ENCODE peak calls at places on chromosomes 6 and 20, in ten cellular contexts. One of them, this sample, is unnamed.

GRCh38 chr6:158939255-158940170 is 60.5 kb downstream of the RSPH3 start:
- DNase-seq in left lung: no peak
- DNase-seq in brain microvascular endothelial cell: no peak
- DNase-seq in WTC11: peak
- DNase-seq in fibroblast of pulmonary artery: no peak
- DNase-seq in right lobe of liver: no peak
- DNase-seq in nephron progenitor cell: no peak
- DNase-seq in AG09309: no peak
- DNase-seq in cardiac fibroblast: no peak
- DNase-seq in OCI-LY7: no peak
- DNase-seq in this sample: no peak

GRCh38 chr6:31645325-31645724 is 7.1 kb downstream of the BAG6 start:
- DNase-seq in left lung: no peak
- DNase-seq in brain microvascular endothelial cell: no peak
- DNase-seq in WTC11: no peak
- DNase-seq in fibroblast of pulmonary artery: no peak
- DNase-seq in right lobe of liver: no peak
- DNase-seq in nephron progenitor cell: no peak
- DNase-seq in AG09309: no peak
- DNase-seq in cardiac fibroblast: no peak
- DNase-seq in OCI-LY7: no peak
- DNase-seq in this sample: no peak

GRCh38 chr6:11535801-11536230 is 1.7 kb upstream of the TMEM170B start:
- DNase-seq in left lung: no peak
- DNase-seq in brain microvascular endothelial cell: peak
- DNase-seq in WTC11: no peak
- DNase-seq in fibroblast of pulmonary artery: peak
- DNase-seq in right lobe of liver: no peak
- DNase-seq in nephron progenitor cell: no peak
- DNase-seq in AG09309: no peak
- DNase-seq in cardiac fibroblast: peak
- DNase-seq in OCI-LY7: no peak
- DNase-seq in this sample: peak

GRCh38 chr6:139230421-139230840 is 61.4 kb downstream of the TXLNB start:
- DNase-seq in left lung: no peak
- DNase-seq in brain microvascular endothelial cell: peak
- DNase-seq in WTC11: no peak
- DNase-seq in fibroblast of pulmonary artery: peak
- DNase-seq in right lobe of liver: no peak
- DNase-seq in nephron progenitor cell: no peak
- DNase-seq in AG09309: no peak
- DNase-seq in cardiac fibroblast: peak
- DNase-seq in OCI-LY7: peak
- DNase-seq in this sample: peak

GRCh38 chr20:57928181-57928967 is 218.6 kb upstream of the PMEPA1 start:
- DNase-seq in left lung: no peak
- DNase-seq in brain microvascular endothelial cell: peak
- DNase-seq in WTC11: no peak
- DNase-seq in fibroblast of pulmonary artery: peak
- DNase-seq in right lobe of liver: no peak
- DNase-seq in nephron progenitor cell: no peak
- DNase-seq in AG09309: peak
- DNase-seq in cardiac fibroblast: no peak
- DNase-seq in OCI-LY7: no peak
- DNase-seq in this sample: peak

GRCh38 chr20:15196580-15197255 is 859.3 kb upstream of the FLRT3 start:
- DNase-seq in left lung: no peak
- DNase-seq in brain microvascular endothelial cell: no peak
- DNase-seq in WTC11: no peak
- DNase-seq in fibroblast of pulmonary artery: no peak
- DNase-seq in right lobe of liver: no peak
- DNase-seq in nephron progenitor cell: no peak
- DNase-seq in AG09309: no peak
- DNase-seq in cardiac fibroblast: no peak
- DNase-seq in OCI-LY7: no peak
- DNase-seq in this sample: no peak

GRCh38 chr6:79277109-79277508 is 42.6 kb upstream of the HMGN3 start:
- DNase-seq in left lung: no peak
- DNase-seq in brain microvascular endothelial cell: no peak
- DNase-seq in WTC11: no peak
- DNase-seq in fibroblast of pulmonary artery: peak
- DNase-seq in right lobe of liver: no peak
- DNase-seq in nephron progenitor cell: no peak
- DNase-seq in AG09309: no peak
- DNase-seq in cardiac fibroblast: peak
- DNase-seq in OCI-LY7: no peak
- DNase-seq in this sample: peak

GRCh38 chr6:1325471-1326309 is 13.8 kb downstream of the FOXQ1 start:
- DNase-seq in left lung: no peak
- DNase-seq in brain microvascular endothelial cell: peak
- DNase-seq in WTC11: no peak
- DNase-seq in fibroblast of pulmonary artery: peak
- DNase-seq in right lobe of liver: no peak
- DNase-seq in nephron progenitor cell: no peak
- DNase-seq in AG09309: peak
- DNase-seq in cardiac fibroblast: peak
- DNase-seq in OCI-LY7: no peak
- DNase-seq in this sample: peak

GRCh38 chr6:1540864-1541521 is 68.7 kb upstream of the FOXC1 start:
- DNase-seq in left lung: no peak
- DNase-seq in brain microvascular endothelial cell: no peak
- DNase-seq in WTC11: no peak
- DNase-seq in fibroblast of pulmonary artery: no peak
- DNase-seq in right lobe of liver: no peak
- DNase-seq in nephron progenitor cell: no peak
- DNase-seq in AG09309: no peak
- DNase-seq in cardiac fibroblast: no peak
- DNase-seq in OCI-LY7: no peak
- DNase-seq in this sample: no peak

GRCh38 chr6:112223070-112223861 is 31.1 kb downstream of the LAMA4 start:
- DNase-seq in left lung: no peak
- DNase-seq in brain microvascular endothelial cell: peak
- DNase-seq in WTC11: no peak
- DNase-seq in fibroblast of pulmonary artery: peak
- DNase-seq in right lobe of liver: no peak
- DNase-seq in nephron progenitor cell: no peak
- DNase-seq in AG09309: peak
- DNase-seq in cardiac fibroblast: peak
- DNase-seq in OCI-LY7: no peak
- DNase-seq in this sample: peak

GRCh38 chr6:105509506-105510331 is 106.8 kb upstream of the PREP start:
- DNase-seq in left lung: no peak
- DNase-seq in brain microvascular endothelial cell: peak
- DNase-seq in WTC11: peak
- DNase-seq in fibroblast of pulmonary artery: no peak
- DNase-seq in right lobe of liver: no peak
- DNase-seq in nephron progenitor cell: peak
- DNase-seq in AG09309: no peak
- DNase-seq in cardiac fibroblast: peak
- DNase-seq in OCI-LY7: peak
- DNase-seq in this sample: no peak

GRCh38 chr6:152585236-152585635 is 51.9 kb downstream of the SYNE1 start:
- DNase-seq in left lung: no peak
- DNase-seq in brain microvascular endothelial cell: no peak
- DNase-seq in WTC11: no peak
- DNase-seq in fibroblast of pulmonary artery: no peak
- DNase-seq in right lobe of liver: no peak
- DNase-seq in nephron progenitor cell: no peak
- DNase-seq in AG09309: no peak
- DNase-seq in cardiac fibroblast: no peak
- DNase-seq in OCI-LY7: no peak
- DNase-seq in this sample: peak

GRCh38 chr6:41581381-41581991 is 35.3 kb downstream of the FOXP4 start:
- DNase-seq in left lung: peak
- DNase-seq in brain microvascular endothelial cell: peak
- DNase-seq in WTC11: no peak
- DNase-seq in fibroblast of pulmonary artery: peak
- DNase-seq in right lobe of liver: no peak
- DNase-seq in nephron progenitor cell: no peak
- DNase-seq in AG09309: no peak
- DNase-seq in cardiac fibroblast: peak
- DNase-seq in OCI-LY7: no peak
- DNase-seq in this sample: peak

GRCh38 chr6:20182926-20183521 is 29.2 kb downstream of the MBOAT1 start:
- DNase-seq in left lung: peak
- DNase-seq in brain microvascular endothelial cell: no peak
- DNase-seq in WTC11: no peak
- DNase-seq in fibroblast of pulmonary artery: no peak
- DNase-seq in right lobe of liver: no peak
- DNase-seq in nephron progenitor cell: no peak
- DNase-seq in AG09309: no peak
- DNase-seq in cardiac fibroblast: no peak
- DNase-seq in OCI-LY7: no peak
- DNase-seq in this sample: no peak

GRCh38 chr20:41630846-41631245 is 12.7 kb upstream of the CHD6 start:
- DNase-seq in left lung: no peak
- DNase-seq in brain microvascular endothelial cell: no peak
- DNase-seq in WTC11: no peak
- DNase-seq in fibroblast of pulmonary artery: no peak
- DNase-seq in right lobe of liver: no peak
- DNase-seq in nephron progenitor cell: no peak
- DNase-seq in AG09309: no peak
- DNase-seq in cardiac fibroblast: no peak
- DNase-seq in OCI-LY7: no peak
- DNase-seq in this sample: no peak

GRCh38 chr6:29753309-29753644 is 30.0 kb downstream of the HLA-F start:
- DNase-seq in left lung: no peak
- DNase-seq in brain microvascular endothelial cell: no peak
- DNase-seq in WTC11: no peak
- DNase-seq in fibroblast of pulmonary artery: no peak
- DNase-seq in right lobe of liver: no peak
- DNase-seq in nephron progenitor cell: no peak
- DNase-seq in AG09309: no peak
- DNase-seq in cardiac fibroblast: no peak
- DNase-seq in OCI-LY7: no peak
- DNase-seq in this sample: no peak
- TF ChIP-seq CTCF in left lung: no peak
- TF ChIP-seq CTCF in brain microvascular endothelial cell: no peak
- TF ChIP-seq CTCF in WTC11: no peak
- TF ChIP-seq CTCF in fibroblast of pulmonary artery: no peak
- TF ChIP-seq CTCF in right lobe of liver: no peak
- TF ChIP-seq CTCF in nephron progenitor cell: peak
- TF ChIP-seq CTCF in AG09309: no peak
- TF ChIP-seq CTCF in cardiac fibroblast: no peak
- TF ChIP-seq CTCF in OCI-LY7: no peak
- TF ChIP-seq CTCF in this sample: no peak

GRCh38 chr6:33143113-33143760 is 49.0 kb downstream of the COL11A2 start:
- DNase-seq in left lung: no peak
- DNase-seq in brain microvascular endothelial cell: no peak
- DNase-seq in WTC11: peak
- DNase-seq in fibroblast of pulmonary artery: no peak
- DNase-seq in right lobe of liver: no peak
- DNase-seq in nephron progenitor cell: no peak
- DNase-seq in AG09309: no peak
- DNase-seq in cardiac fibroblast: no peak
- DNase-seq in OCI-LY7: no peak
- DNase-seq in this sample: no peak
- TF ChIP-seq CTCF in left lung: no peak
- TF ChIP-seq CTCF in brain microvascular endothelial cell: peak
- TF ChIP-seq CTCF in WTC11: no peak
- TF ChIP-seq CTCF in fibroblast of pulmonary artery: no peak
- TF ChIP-seq CTCF in right lobe of liver: no peak
- TF ChIP-seq CTCF in nephron progenitor cell: no peak
- TF ChIP-seq CTCF in AG09309: no peak
- TF ChIP-seq CTCF in cardiac fibroblast: peak
- TF ChIP-seq CTCF in OCI-LY7: no peak
- TF ChIP-seq CTCF in this sample: no peak

DNA sequence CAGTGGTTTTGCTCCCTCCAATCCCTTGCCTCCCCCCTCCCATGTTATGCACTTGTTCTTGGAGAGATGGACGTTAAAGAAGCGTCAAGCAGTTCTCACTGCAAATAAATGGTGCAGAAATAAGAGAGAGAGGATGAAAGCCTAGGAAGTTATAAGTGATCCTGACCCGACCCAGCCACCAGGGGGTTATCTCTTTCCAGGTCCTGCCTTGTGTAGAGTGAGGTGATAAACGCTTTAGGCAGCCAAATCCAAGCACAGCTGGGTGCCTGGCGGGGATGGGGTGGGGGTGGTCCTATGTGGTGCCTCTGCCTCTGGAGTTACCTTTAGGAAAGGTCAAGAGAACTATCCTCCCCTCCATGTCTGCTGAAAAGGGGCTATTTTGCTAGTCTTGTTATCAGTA is 9.1 kb upstream of the TFAP2A start:
- DNase-seq in left lung: no peak
- DNase-seq in brain microvascular endothelial cell: no peak
- DNase-seq in WTC11: peak
- DNase-seq in fibroblast of pulmonary artery: no peak
- DNase-seq in right lobe of liver: no peak
- DNase-seq in nephron progenitor cell: no peak
- DNase-seq in AG09309: no peak
- DNase-seq in cardiac fibroblast: no peak
- DNase-seq in OCI-LY7: peak
- DNase-seq in this sample: no peak
- TF ChIP-seq CTCF in left lung: no peak
- TF ChIP-seq CTCF in brain microvascular endothelial cell: peak
- TF ChIP-seq CTCF in WTC11: peak
- TF ChIP-seq CTCF in fibroblast of pulmonary artery: no peak
- TF ChIP-seq CTCF in right lobe of liver: no peak
- TF ChIP-seq CTCF in nephron progenitor cell: no peak
- TF ChIP-seq CTCF in AG09309: peak
- TF ChIP-seq CTCF in cardiac fibroblast: no peak
- TF ChIP-seq CTCF in OCI-LY7: peak
- TF ChIP-seq CTCF in this sample: peak

GRCh38 chr6:149864578-149865535 is 698 bp upstream of the LRP11 start:
- DNase-seq in left lung: no peak
- DNase-seq in brain microvascular endothelial cell: peak
- DNase-seq in WTC11: no peak
- DNase-seq in fibroblast of pulmonary artery: peak
- DNase-seq in right lobe of liver: no peak
- DNase-seq in nephron progenitor cell: peak
- DNase-seq in AG09309: no peak
- DNase-seq in cardiac fibroblast: peak
- DNase-seq in OCI-LY7: peak
- DNase-seq in this sample: peak

GRCh38 chr6:149862901-149863595 is 1.1 kb downstream of the LRP11 start:
- DNase-seq in left lung: peak
- DNase-seq in brain microvascular endothelial cell: no peak
- DNase-seq in WTC11: peak
- DNase-seq in fibroblast of pulmonary artery: peak
- DNase-seq in right lobe of liver: peak
- DNase-seq in nephron progenitor cell: peak
- DNase-seq in AG09309: no peak
- DNase-seq in cardiac fibroblast: peak
- DNase-seq in OCI-LY7: peak
- DNase-seq in this sample: peak

GRCh38 chr6:149861603-149862423 is 2.3 kb downstream of the LRP11 start:
- DNase-seq in left lung: no peak
- DNase-seq in brain microvascular endothelial cell: no peak
- DNase-seq in WTC11: no peak
- DNase-seq in fibroblast of pulmonary artery: no peak
- DNase-seq in right lobe of liver: no peak
- DNase-seq in nephron progenitor cell: no peak
- DNase-seq in AG09309: no peak
- DNase-seq in cardiac fibroblast: no peak
- DNase-seq in OCI-LY7: no peak
- DNase-seq in this sample: no peak

GRCh38 chr6:149863846-149864577 is at the start of gene LRP11:
- DNase-seq in left lung: peak
- DNase-seq in brain microvascular endothelial cell: peak
- DNase-seq in WTC11: peak
- DNase-seq in fibroblast of pulmonary artery: peak
- DNase-seq in right lobe of liver: peak
- DNase-seq in nephron progenitor cell: peak
- DNase-seq in AG09309: no peak
- DNase-seq in cardiac fibroblast: peak
- DNase-seq in OCI-LY7: peak
- DNase-seq in this sample: peak

GRCh38 chr6:149863596-149863845 is 638 bp downstream of the LRP11 start:
- DNase-seq in left lung: no peak
- DNase-seq in brain microvascular endothelial cell: no peak
- DNase-seq in WTC11: no peak
- DNase-seq in fibroblast of pulmonary artery: no peak
- DNase-seq in right lobe of liver: no peak
- DNase-seq in nephron progenitor cell: no peak
- DNase-seq in AG09309: no peak
- DNase-seq in cardiac fibroblast: no peak
- DNase-seq in OCI-LY7: no peak
- DNase-seq in this sample: no peak
- TF ChIP-seq CTCF in left lung: no peak
- TF ChIP-seq CTCF in brain microvascular endothelial cell: no peak
- TF ChIP-seq CTCF in WTC11: no peak
- TF ChIP-seq CTCF in fibroblast of pulmonary artery: no peak
- TF ChIP-seq CTCF in right lobe of liver: no peak
- TF ChIP-seq CTCF in nephron progenitor cell: no peak
- TF ChIP-seq CTCF in AG09309: no peak
- TF ChIP-seq CTCF in cardiac fibroblast: no peak
- TF ChIP-seq CTCF in OCI-LY7: no peak
- TF ChIP-seq CTCF in this sample: no peak